ENCODE peak calls at places on chromosomes 1 and 21, in seven cellular contexts. U, N, B, H, T, X and K are unnamed samples.

GRCh38 chr1:58584082-58584895 is 7.2 kb upstream of the TACSTD2 start:
- DNase-seq in X (no peak), B (no peak), H (peak), N (peak), U (peak), T (peak), K (peak)

GRCh38 chr21:41713495-41714281 is 53.2 kb downstream of the RIPK4 start:
- DNase-seq in B (no peak), H (peak), U (no peak), T (no peak), X (no peak), N (peak), K (no peak)

GRCh38 chr1:21302747-21303715 is 12.8 kb upstream of the ECE1 start:
- DNase-seq in T (no peak), H (no peak), B (no peak), N (peak), U (no peak), X (no peak), K (no peak)

GRCh38 chr1:28370220-28371010 is 875 bp downstream of the PHACTR4 start:
- DNase-seq in T (peak), X (peak), B (no peak), N (peak), U (peak), H (no peak), K (no peak)

GRCh38 chr1:208748766-208749165 is 504.6 kb upstream of the PLXNA2 start:
- DNase-seq in T (no peak), B (no peak), U (no peak), N (no peak), X (no peak), H (no peak), K (no peak)

GRCh38 chr1:83055391-83056170 is 943.4 kb downstream of the TTLL7 start:
- DNase-seq in B (no peak), H (no peak), U (no peak), T (no peak), X (no peak), N (no peak), K (peak)

GRCh38 chr1:118294817-118295486 is 109.9 kb upstream of the SPAG17 start:
- DNase-seq in B (no peak), X (no peak), T (no peak), U (peak), N (no peak), H (no peak), K (no peak)

GRCh38 chr1:154837034-154837678 is 32.9 kb downstream of the KCNN3 start:
- DNase-seq in B (no peak), U (no peak), H (no peak), X (no peak), N (no peak), T (no peak), K (no peak)

GRCh38 chr21:16569679-16570078 is 839.9 kb downstream of the USP25 start:
- DNase-seq in U (peak), N (no peak), B (no peak), X (no peak), T (no peak), H (no peak), K (no peak)

GRCh38 chr1:109763646-109764415 is at the start of gene EPS8L3:
- DNase-seq in B (peak), N (peak), U (no peak), H (peak), T (peak), X (peak), K (no peak)

GRCh38 chr1:22772054-22772453 is 61.4 kb downstream of the EPHB2 start:
- DNase-seq in T (no peak), H (no peak), X (no peak), B (no peak), N (no peak), U (no peak), K (no peak)

GRCh38 chr1:221837886-221838285 is 96.0 kb upstream of the DUSP10 start:
- DNase-seq in U (no peak), H (no peak), B (no peak), T (no peak), N (no peak), X (no peak), K (no peak)

GRCh38 chr1:232428781-232429530 is 201.0 kb downstream of the SIPA1L2 start:
- DNase-seq in U (peak), X (no peak), N (no peak), H (no peak), T (no peak), B (no peak), K (no peak)

GRCh38 chr1:90850925-90851710 is 134.0 kb upstream of the BARHL2 start:
- DNase-seq in U (peak), H (peak), N (peak), B (peak), T (peak), X (peak), K (no peak)

GRCh38 chr1:197356723-197357533 is 88.9 kb downstream of the CRB1 start:
- DNase-seq in H (peak), X (no peak), U (peak), T (no peak), N (no peak), B (no peak), K (peak)

GRCh38 chr1:188423088-188423487 is 1594.3 kb downstream of the PLA2G4A start:
- DNase-seq in U (no peak), H (no peak), B (no peak), X (no peak), N (no peak), T (no peak), K (no peak)

GRCh38 chr1:196732526-196732925 is 42.1 kb upstream of the CFHR3 start:
- DNase-seq in B (no peak), H (peak), X (no peak), U (no peak), N (no peak), T (no peak), K (no peak)

GRCh38 chr1:152878042-152878441 is at the start of gene SMCP:
- DNase-seq in X (no peak), N (no peak), U (no peak), T (no peak), H (no peak), B (no peak), K (no peak)

GRCh38 chr1:14363707-14364413 is 234.6 kb upstream of the KAZN start:
- DNase-seq in N (no peak), X (no peak), B (no peak), T (no peak), U (no peak), H (no peak), K (no peak)

GRCh38 chr1:109733235-109733634 is 7.6 kb downstream of the GSTM3 start:
- DNase-seq in X (no peak), T (no peak), N (no peak), H (no peak), U (no peak), B (no peak), K (no peak)

GRCh38 chr1:91891486-91891885 is 5.5 kb upstream of the TGFBR3 start:
- DNase-seq in X (no peak), U (no peak), N (no peak), H (no peak), B (no peak), T (no peak), K (no peak)

GRCh38 chr1:20936621-20937020 is 149.5 kb upstream of the HP1BP3 start:
- DNase-seq in T (no peak), N (no peak), B (no peak), U (no peak), H (no peak), X (no peak), K (no peak)

GRCh38 chr1:55246331-55246730 is 31.2 kb upstream of the USP24 start:
- DNase-seq in X (no peak), B (no peak), T (no peak), U (no peak), H (no peak), N (no peak), K (no peak)

GRCh38 chr1:248596615-248597014 is 885 bp downstream of the OR2T10 start:
- DNase-seq in T (no peak), B (no peak), N (no peak), U (no peak), H (no peak), X (no peak), K (no peak)

GRCh38 chr1:227886993-227887696 is 60.6 kb downstream of the WNT9A start:
- DNase-seq in B (no peak), T (peak), N (peak), U (peak), H (no peak), X (peak), K (no peak)

GRCh38 chr1:39268906-39269305 is 64.4 kb downstream of the MACF1 start:
- DNase-seq in U (no peak), B (no peak), T (no peak), N (no peak), H (no peak), X (no peak), K (no peak)

GRCh38 chr1:94864821-94865220 is 44.7 kb downstream of the SLC44A3 start:
- DNase-seq in T (no peak), X (no peak), U (no peak), H (no peak), N (no peak), B (no peak), K (no peak)

GRCh38 chr1:209607795-209608178 is 24.3 kb downstream of the CAMK1G start:
- DNase-seq in H (no peak), X (no peak), U (no peak), N (no peak), B (no peak), T (no peak), K (no peak)

GRCh38 chr1:1021010-1021845 is 1.3 kb downstream of the AGRN start:
- DNase-seq in X (no peak), N (peak), B (no peak), H (no peak), U (peak), T (no peak), K (no peak)

GRCh38 chr1:198558402-198558801 is 17.9 kb upstream of the ATP6V1G3 start:
- DNase-seq in H (no peak), N (no peak), B (no peak), X (no peak), U (no peak), T (no peak), K (no peak)

GRCh38 chr1:3651939-3652537 is at the start of gene TP73:
- DNase-seq in N (no peak), X (no peak), T (peak), H (no peak), U (no peak), B (no peak), K (no peak)

GRCh38 chr1:32249831-32250525 is 1.1 kb upstream of the LCK start:
- DNase-seq in N (peak), X (peak), B (peak), H (peak), U (no peak), T (peak), K (no peak)

GRCh38 chr1:61184035-61184713 is 101.8 kb downstream of the NFIA start:
- DNase-seq in X (no peak), U (peak), N (peak), B (no peak), T (peak), H (peak), K (peak)

GRCh38 chr21:15151385-15152103 is 86.7 kb upstream of the NRIP1 start:
- DNase-seq in X (no peak), N (no peak), B (no peak), U (no peak), T (no peak), H (peak), K (no peak)

GRCh38 chr1:204575221-204576190 is 59.3 kb downstream of the MDM4 start:
- DNase-seq in H (no peak), N (no peak), T (no peak), X (no peak), B (no peak), U (no peak), K (no peak)

GRCh38 chr1:204576422-204576821 is 60.2 kb downstream of the MDM4 start:
- DNase-seq in H (no peak), N (no peak), B (no peak), T (no peak), X (no peak), U (no peak), K (no peak)

GRCh38 chr1:204574016-204574855 is 58.0 kb downstream of the MDM4 start:
- DNase-seq in H (no peak), B (no peak), U (no peak), T (no peak), X (no peak), N (no peak), K (no peak)

GRCh38 chr1:204573563-204573925 is 57.3 kb downstream of the MDM4 start:
- DNase-seq in T (no peak), U (peak), H (peak), B (no peak), N (no peak), X (no peak), K (no peak)

GRCh38 chr1:204574856-204575145 is 58.6 kb downstream of the MDM4 start:
- DNase-seq in T (no peak), N (no peak), U (no peak), H (no peak), B (no peak), X (no peak), K (no peak)
- H3K27ac ChIP-seq in T (no peak), N (no peak), U (no peak), H (no peak), B (no peak), X (no peak), K (no peak)

GRCh38 chr1:84600796-84601195 is 26.6 kb upstream of the CTBS start:
- DNase-seq in U (no peak), N (no peak), H (no peak), B (no peak), X (no peak), T (no peak), K (no peak)

GRCh38 chr1:84598846-84599741 is 24.9 kb upstream of the CTBS start:
- DNase-seq in T (no peak), H (no peak), X (no peak), U (peak), B (no peak), N (no peak), K (peak)

GRCh38 chr1:84603223-84603622 is 29.0 kb upstream of the CTBS start:
- DNase-seq in B (no peak), X (no peak), U (peak), N (no peak), T (no peak), H (no peak), K (no peak)

GRCh38 chr1:84603941-84604830 is 29.9 kb upstream of the CTBS start:
- DNase-seq in T (peak), H (peak), B (no peak), X (no peak), U (peak), N (no peak), K (peak)

DNA sequence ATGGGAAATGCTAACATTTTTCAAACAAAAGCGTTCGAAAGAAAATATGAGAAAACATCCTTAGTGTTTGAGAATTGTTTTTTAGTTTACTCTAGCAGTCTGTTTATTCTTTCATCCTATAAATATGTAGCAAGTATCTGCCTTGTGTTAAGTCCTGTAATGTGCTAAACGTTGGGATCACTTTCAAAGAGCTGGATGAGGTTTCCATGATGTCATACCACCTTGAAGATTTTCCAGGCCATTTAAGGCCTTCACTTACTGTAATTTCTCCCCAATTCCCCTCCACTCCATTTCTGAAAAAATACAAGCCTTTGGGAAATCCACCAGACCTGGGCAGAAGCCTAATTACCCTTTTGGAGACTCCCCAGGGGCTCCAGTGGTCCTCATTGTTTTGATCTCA is 24.2 kb upstream of the CTBS start:
- DNase-seq in N (no peak), H (no peak), U (no peak), X (no peak), T (no peak), B (no peak), K (no peak)
- H3K27ac ChIP-seq in N (no peak), H (no peak), U (peak), X (no peak), T (no peak), B (no peak), K (no peak)

GRCh38 chr21:39340687-39341086 is 8.2 kb downstream of the HMGN1 start:
- DNase-seq in X (no peak), N (no peak), H (no peak), B (no peak), U (no peak), T (no peak), K (no peak)

GRCh38 chr21:39344848-39345247 is 4.0 kb downstream of the HMGN1 start:
- DNase-seq in H (no peak), N (no peak), U (no peak), T (no peak), B (no peak), X (no peak), K (no peak)

GRCh38 chr21:39345440-39345839 is 3.4 kb downstream of the HMGN1 start:
- DNase-seq in H (no peak), T (no peak), B (no peak), X (no peak), N (no peak), U (no peak), K (no peak)

GRCh38 chr21:39336457-39337008 is 12.4 kb downstream of the HMGN1 start:
- DNase-seq in U (no peak), H (peak), X (no peak), T (no peak), B (no peak), N (no peak), K (no peak)

DNA sequence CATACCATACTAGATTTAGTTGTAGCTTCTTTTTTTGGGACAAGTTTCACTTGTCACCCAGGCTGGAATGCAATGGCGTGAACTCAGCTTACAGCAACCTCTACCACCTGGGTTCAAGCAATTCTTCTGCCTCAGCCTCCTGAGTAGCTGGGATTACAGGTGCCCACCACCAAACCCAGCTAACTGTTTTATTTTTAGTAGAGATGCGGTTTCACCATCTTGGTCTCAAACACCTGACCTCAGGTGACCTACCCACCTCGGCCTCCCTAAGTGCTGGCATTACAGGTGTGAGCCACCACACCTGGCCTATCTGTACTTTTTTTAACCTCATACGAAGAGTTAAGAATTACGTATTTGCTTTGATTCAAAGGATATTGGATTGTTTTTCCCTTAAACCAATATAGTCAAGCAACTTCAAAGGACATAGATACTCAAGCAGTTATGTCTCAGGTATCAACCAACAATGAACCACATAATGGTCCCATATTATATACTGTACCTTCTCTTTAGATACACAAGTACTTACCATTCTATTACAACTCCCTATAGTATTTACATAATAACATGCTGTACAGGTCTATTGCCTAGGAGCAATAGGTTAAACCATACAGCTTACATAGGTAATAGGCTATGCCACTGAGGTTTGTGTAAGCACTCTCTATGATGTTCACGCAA is 7.5 kb downstream of the HMGN1 start:
- DNase-seq in U (no peak), N (no peak), X (no peak), H (no peak), B (no peak), T (no peak), K (no peak)
- H3K27ac ChIP-seq in U (no peak), N (no peak), X (no peak), H (no peak), B (no peak), T (no peak), K (no peak)

GRCh38 chr1:87336623-87337067 is 8.0 kb downstream of the LMO4 start:
- DNase-seq in H (no peak), U (no peak), N (no peak), B (no peak), T (no peak), X (no peak), K (no peak)
- H3K27ac ChIP-seq in H (no peak), U (no peak), N (no peak), B (no peak), T (peak), X (no peak), K (no peak)

GRCh38 chr21:45069711-45070110 is 4.7 kb upstream of the ADARB1 start:
- DNase-seq in N (no peak), B (no peak), U (no peak), T (no peak), X (no peak), H (no peak), K (no peak)

GRCh38 chr21:45072166-45072962 is 2.0 kb upstream of the ADARB1 start:
- DNase-seq in X (no peak), N (no peak), B (no peak), T (no peak), U (no peak), H (no peak), K (no peak)

GRCh38 chr21:45072963-45073300 is 1.4 kb upstream of the ADARB1 start:
- DNase-seq in H (no peak), U (no peak), X (no peak), T (no peak), N (no peak), B (no peak), K (no peak)

GRCh38 chr21:45070970-45071369 is 3.4 kb upstream of the ADARB1 start:
- DNase-seq in B (no peak), N (no peak), X (no peak), H (no peak), T (no peak), U (no peak), K (no peak)

DNA sequence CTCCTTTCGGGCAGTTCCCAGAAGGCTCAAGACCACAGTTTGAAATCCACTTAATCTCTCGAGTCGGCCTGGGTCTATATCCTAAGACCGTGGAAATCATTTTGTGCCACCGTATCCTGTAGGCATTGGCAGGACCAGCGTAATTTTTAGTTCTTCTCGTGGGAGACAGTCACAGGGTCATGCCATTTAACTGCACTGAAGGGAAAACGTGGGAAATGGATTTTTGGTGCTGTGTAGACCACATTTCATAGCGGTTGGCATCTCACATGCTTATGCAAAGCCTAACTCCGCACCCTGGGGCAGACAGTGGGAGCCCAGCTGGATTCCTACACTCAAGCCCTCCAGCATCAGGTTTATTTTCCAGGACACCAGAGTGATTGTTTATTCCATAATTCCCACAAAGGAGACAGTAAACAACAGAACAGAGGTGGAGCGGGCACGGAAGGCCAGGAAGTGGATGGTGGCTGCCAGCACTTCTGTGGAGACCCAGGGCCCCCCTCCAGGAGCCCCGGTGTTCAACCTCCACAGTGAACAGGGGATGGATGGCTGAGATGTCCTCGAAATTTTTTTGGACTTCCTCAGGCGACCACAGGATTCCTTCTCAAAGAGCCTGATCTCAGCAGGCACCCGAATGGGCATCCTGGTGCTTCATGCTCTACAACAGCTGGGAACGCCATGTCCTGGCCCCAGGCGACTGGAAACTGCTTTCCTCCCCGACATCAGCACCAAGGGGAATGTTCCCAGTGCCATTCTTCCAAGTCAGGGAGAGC is 2.8 kb upstream of the ADARB1 start:
- DNase-seq in X (no peak), N (no peak), H (no peak), U (no peak), B (no peak), T (no peak), K (no peak)
- H3K27ac ChIP-seq in X (no peak), N (no peak), H (no peak), U (no peak), B (no peak), T (no peak), K (no peak)

DNA sequence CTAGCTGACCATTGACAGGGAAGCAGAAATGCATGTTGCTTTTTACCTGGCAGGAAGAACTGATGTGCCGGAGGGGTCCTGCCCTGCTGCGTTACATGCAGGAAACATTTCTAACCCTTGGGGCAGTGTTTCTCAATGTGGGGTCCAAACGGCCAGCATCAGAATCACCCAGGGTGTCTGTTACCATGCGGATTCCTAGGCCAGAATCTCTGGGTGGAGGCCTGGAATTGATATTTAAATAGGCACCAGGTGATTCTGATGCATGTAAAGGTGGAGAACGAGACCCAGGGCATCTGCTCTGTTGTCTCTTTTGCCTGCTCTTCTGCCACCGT is 182.7 kb downstream of the PCP4 start:
- DNase-seq in U (no peak), B (no peak), N (no peak), H (no peak), T (no peak), X (no peak), K (no peak)
- H3K27ac ChIP-seq in U (no peak), B (no peak), N (no peak), H (no peak), T (no peak), X (no peak), K (peak)